ENCODE peak calls at places on chromosome 10, in four cellular contexts. S is K562, Z is GM12865, V is HCT116. W is an unnamed sample.

GRCh38 chr10:28684157-28684985 is 7.0 kb downstream of the BAMBI start:
- DNase-seq in Z (no peak), S (no peak), V (no peak), W (no peak)

GRCh38 chr10:72315611-72316385 is 38.9 kb downstream of the DNAJB12 start:
- DNase-seq in S (no peak), V (no peak), Z (no peak), W (peak)

GRCh38 chr10:62057359-62057758 is 155.9 kb downstream of the ARID5B start:
- DNase-seq in V (no peak), S (no peak), Z (no peak), W (no peak)

GRCh38 chr10:93816123-93816747 is 58.5 kb downstream of the LGI1 start:
- DNase-seq in S (peak), V (peak), Z (peak), W (peak)

GRCh38 chr10:125762692-125763648 is 12.7 kb downstream of the MMP21 start:
- DNase-seq in S (no peak), Z (no peak), V (no peak), W (no peak)

GRCh38 chr10:52110576-52110975 is 203.5 kb upstream of the DKK1 start:
- DNase-seq in Z (no peak), V (no peak), S (no peak), W (no peak)

GRCh38 chr10:119296703-119297102 is 89.3 kb downstream of the GRK5 start:
- DNase-seq in Z (no peak), V (no peak), S (no peak), W (no peak)

GRCh38 chr10:132506711-132507466 is 30.7 kb upstream of the INPP5A start:
- DNase-seq in Z (no peak), S (no peak), V (no peak), W (peak)

GRCh38 chr10:31219321-31219720 is 99.7 kb upstream of the ZEB1 start:
- DNase-seq in V (no peak), S (no peak), Z (no peak), W (no peak)

GRCh38 chr10:64115913-64116643 is 594.9 kb downstream of the REEP3 start:
- DNase-seq in Z (peak), V (no peak), S (no peak), W (no peak)

GRCh38 chr10:5585517-5586222 is 60.9 kb downstream of the CALML3 start:
- DNase-seq in Z (no peak), V (no peak), S (no peak), W (peak)

GRCh38 chr10:86653379-86653778 is 968 bp upstream of the OPN4 start:
- DNase-seq in S (no peak), Z (no peak), V (no peak), W (no peak)

GRCh38 chr10:4947635-4948596 is 15.3 kb upstream of the AKR1C1 start:
- DNase-seq in V (peak), Z (no peak), S (no peak), W (peak)

GRCh38 chr10:51288511-51288910 is 214.2 kb downstream of the PRKG1 start:
- DNase-seq in V (no peak), Z (no peak), S (no peak), W (no peak)

GRCh38 chr10:103982639-103983038 is 15.7 kb downstream of the SLK start:
- DNase-seq in Z (peak), S (no peak), V (peak), W (no peak)

DNA sequence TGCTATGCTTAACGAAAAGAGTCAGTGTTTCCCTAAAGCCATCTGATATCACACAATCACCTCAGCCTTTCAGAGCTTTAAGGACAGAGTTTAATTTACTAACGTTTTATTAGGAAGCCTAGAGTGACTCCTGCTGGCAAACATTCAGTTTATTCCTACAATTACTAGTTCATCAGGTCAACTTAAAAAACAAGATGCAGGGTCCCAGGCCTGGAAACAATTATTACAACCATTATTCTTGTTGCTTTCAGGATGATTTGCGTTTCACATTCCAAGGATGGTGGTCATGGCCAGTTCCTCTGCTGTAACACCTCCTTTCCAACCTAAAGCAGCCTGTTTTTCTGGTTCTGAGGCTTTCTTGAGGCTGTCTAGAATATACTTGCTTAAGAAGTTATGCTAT is 1.5 kb upstream of the FAM53B start:
- DNase-seq in V (peak), S (peak), Z (peak), W (peak)
- TF ChIP-seq CTCF in V (peak), S (peak), Z (peak), W (peak)

DNA sequence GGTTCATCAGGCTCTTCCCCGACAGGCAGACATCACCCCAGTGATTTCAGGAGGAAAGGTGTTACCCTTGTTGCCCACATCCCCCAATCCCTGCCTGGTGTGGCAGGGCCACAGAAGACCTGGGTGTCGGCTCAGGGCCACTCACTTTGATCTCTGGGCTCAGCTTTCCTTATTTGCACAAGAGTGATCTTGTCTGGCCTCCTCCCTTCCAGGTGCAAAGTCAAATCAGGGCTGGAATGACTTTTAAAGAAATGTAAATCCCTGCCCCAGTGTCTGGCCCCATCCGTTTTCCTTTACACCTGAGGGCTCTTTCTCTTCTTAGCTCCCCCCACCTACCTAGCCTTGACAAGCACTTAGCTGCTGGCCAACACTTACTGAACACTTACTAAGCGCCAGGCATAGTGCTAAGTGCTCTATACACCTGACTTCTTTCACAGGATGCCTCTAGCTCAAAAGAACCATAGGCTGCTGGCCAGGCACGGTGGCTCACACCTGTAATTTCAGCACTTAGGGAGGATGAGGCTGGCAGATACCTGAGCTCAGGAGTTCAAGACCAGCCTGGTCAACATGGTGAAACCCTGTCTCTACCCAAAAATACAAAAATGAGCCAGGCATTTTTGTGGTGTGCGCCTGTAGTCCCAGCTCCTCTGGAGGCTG is 979 bp upstream of the NODAL start:
- DNase-seq in S (no peak), Z (no peak), V (no peak), W (no peak)
- H3K4me3 ChIP-seq in S (no peak), Z (no peak), V (no peak), W (no peak)

DNA sequence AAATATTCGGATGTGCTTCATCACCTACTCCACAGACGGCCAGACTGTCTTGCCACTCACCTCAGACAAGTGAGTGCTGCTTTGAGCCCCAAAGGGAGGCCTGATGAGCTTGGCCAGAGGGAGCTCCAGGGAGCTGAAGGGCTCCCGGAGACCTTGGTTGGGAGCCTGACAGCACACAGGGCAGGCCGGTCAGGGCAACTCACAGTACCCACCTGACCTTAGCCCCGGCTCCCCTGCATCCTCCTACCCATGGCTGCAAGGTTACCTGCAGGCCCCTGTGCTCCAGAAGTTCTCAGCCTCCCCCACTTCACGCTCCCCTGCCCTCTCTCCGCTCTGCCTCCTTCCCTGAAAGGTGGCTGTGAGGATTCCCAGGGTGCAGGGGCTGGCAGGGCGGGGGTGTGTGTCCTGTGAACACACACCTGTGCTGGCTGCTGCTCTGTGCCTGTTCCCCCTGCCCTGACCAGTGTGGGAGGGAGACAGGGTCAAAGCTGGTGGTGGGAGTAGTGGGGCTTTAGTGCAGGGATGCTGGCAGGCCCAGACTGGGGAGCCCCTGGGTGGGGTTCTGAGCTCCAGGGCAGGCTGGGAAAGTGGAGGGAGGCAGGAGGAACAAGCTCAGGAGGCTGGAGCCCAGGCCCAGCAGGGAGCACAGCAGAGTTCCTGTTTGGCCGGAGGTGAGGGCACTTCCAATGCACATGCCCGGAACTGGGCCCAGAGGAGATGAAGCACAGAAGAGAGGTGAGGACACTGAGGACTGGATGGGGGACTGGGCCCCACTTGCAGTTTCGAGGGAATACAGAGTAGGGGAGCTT is 7.2 kb downstream of the ANTXRL start:
- DNase-seq in V (no peak), S (no peak), Z (no peak), W (no peak)
- TF ChIP-seq CTCF in V (no peak), S (peak), Z (no peak), W (no peak)

GRCh38 chr10:113026679-113027078 is 76.6 kb downstream of the TCF7L2 start:
- DNase-seq in Z (no peak), S (no peak), V (no peak), W (peak)

GRCh38 chr10:113029055-113029440 is 79.0 kb downstream of the TCF7L2 start:
- DNase-seq in Z (no peak), V (no peak), S (no peak), W (no peak)

GRCh38 chr10:113027230-113027573 is 77.2 kb downstream of the TCF7L2 start:
- DNase-seq in Z (no peak), S (no peak), V (no peak), W (no peak)

GRCh38 chr10:113027574-113028392 is 77.7 kb downstream of the TCF7L2 start:
- DNase-seq in S (no peak), Z (no peak), V (no peak), W (no peak)

DNA sequence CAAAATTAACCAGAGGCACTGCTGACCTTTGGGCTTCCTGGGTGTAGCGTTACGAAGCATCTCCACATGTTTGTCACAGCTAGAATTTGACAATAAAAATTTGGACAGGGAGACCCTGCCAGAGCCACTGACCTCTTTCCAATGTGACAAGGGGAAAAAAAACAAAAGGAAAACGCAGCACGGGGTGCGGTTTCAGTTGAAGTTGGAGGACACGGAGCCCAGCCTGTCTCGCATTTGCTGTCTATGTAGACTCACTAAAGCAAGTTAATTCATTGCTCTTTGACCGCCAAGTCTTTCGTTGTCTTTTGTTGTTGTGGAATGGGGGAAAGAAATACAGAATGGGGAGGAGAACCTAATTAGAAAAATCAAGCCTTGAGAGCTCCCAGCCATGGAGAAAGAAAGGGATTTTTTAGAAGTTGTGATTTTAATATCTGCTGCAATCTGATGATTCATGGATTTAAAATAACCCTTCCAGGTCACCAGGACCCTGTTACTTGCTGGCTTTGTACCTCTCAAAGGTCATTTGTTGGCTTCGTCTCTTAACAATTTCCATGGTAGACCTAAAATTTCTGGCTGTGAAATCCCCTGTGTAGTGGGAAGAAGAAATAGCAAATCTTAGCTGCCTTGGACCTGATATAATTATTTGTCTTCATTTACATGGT is 78.5 kb downstream of the TCF7L2 start:
- DNase-seq in S (no peak), V (no peak), Z (no peak), W (no peak)
- H3K4me3 ChIP-seq in S (no peak), V (no peak), Z (no peak), W (no peak)

GRCh38 chr10:110446954-110447608 is 50.6 kb upstream of the DUSP5 start:
- DNase-seq in S (no peak), Z (no peak), V (no peak), W (peak)
- TF ChIP-seq CTCF in S (peak), Z (no peak), V (peak), W (peak)

GRCh38 chr10:135601-136464 is 578 bp downstream of the ZMYND11 start:
- DNase-seq in Z (peak), V (no peak), S (peak), W (no peak)

GRCh38 chr10:137606-138005 is 2.4 kb downstream of the ZMYND11 start:
- DNase-seq in S (no peak), V (no peak), Z (no peak), W (no peak)

GRCh38 chr10:134743-135600 is at the start of gene ZMYND11:
- DNase-seq in S (peak), V (no peak), Z (peak), W (no peak)

GRCh38 chr10:136465-136762 is 1.2 kb downstream of the ZMYND11 start:
- DNase-seq in Z (no peak), V (no peak), S (no peak), W (no peak)

GRCh38 chr10:137031-137430 is 1.8 kb downstream of the ZMYND11 start:
- DNase-seq in S (peak), Z (peak), V (peak), W (no peak)
- H3K4me3 ChIP-seq in S (no peak), Z (peak), V (no peak), W (no peak)

GRCh38 chr10:116764979-116765378 is 22.6 kb upstream of the HSPA12A start:
- DNase-seq in V (no peak), Z (no peak), S (no peak), W (no peak)

GRCh38 chr10:116768786-116769185 is 26.4 kb upstream of the HSPA12A start:
- DNase-seq in V (no peak), Z (no peak), S (no peak), W (no peak)

GRCh38 chr10:116765549-116766162 is 23.3 kb upstream of the HSPA12A start:
- DNase-seq in S (peak), V (peak), Z (peak), W (no peak)

GRCh38 chr10:116767235-116767634 is 24.9 kb upstream of the HSPA12A start:
- DNase-seq in V (no peak), Z (no peak), S (no peak), W (no peak)

GRCh38 chr10:116766241-116767198 is 24.2 kb upstream of the HSPA12A start:
- DNase-seq in Z (no peak), V (no peak), S (no peak), W (no peak)
- TF ChIP-seq CTCF in Z (no peak), V (peak), S (no peak), W (no peak)

W was measured in astrocyte of the cerebellum.